ENCODE peak calls at places on chromosomes 7 and 10, in ten cellular contexts. One of them, this sample, is unnamed. For H3K4me1, the result is how much of the 10 kb centered on the place peaks cover.

GRCh38 chr7:134813668-134814067 is 34.2 kb downstream of the CALD1 start:
- DNase-seq in heart left ventricle: no peak
- DNase-seq in esophagus squamous epithelium: no peak
- DNase-seq in HCT116: no peak
- DNase-seq in tibial nerve: no peak
- DNase-seq in right lobe of liver: no peak
- DNase-seq in IMR-90: peak
- DNase-seq in body of pancreas: no peak
- DNase-seq in spleen: no peak
- DNase-seq in A549: no peak
- DNase-seq in this sample: no peak

GRCh38 chr10:49539320-49539885 is 482 bp upstream of the ERCC6 start:
- DNase-seq in heart left ventricle: peak
- DNase-seq in esophagus squamous epithelium: no peak
- DNase-seq in HCT116: peak
- DNase-seq in tibial nerve: peak
- DNase-seq in right lobe of liver: peak
- DNase-seq in IMR-90: peak
- DNase-seq in body of pancreas: peak
- DNase-seq in spleen: peak
- DNase-seq in A549: peak
- DNase-seq in this sample: peak

GRCh38 chr7:79312022-79312421 is 141.4 kb downstream of the MAGI2 start:
- DNase-seq in heart left ventricle: no peak
- DNase-seq in esophagus squamous epithelium: no peak
- DNase-seq in HCT116: no peak
- DNase-seq in tibial nerve: no peak
- DNase-seq in right lobe of liver: no peak
- DNase-seq in IMR-90: no peak
- DNase-seq in body of pancreas: no peak
- DNase-seq in spleen: no peak
- DNase-seq in A549: no peak
- DNase-seq in this sample: no peak

GRCh38 chr10:124677871-124678565 is 66.2 kb downstream of the FAM53B start:
- DNase-seq in heart left ventricle: no peak
- DNase-seq in esophagus squamous epithelium: no peak
- DNase-seq in HCT116: no peak
- DNase-seq in tibial nerve: no peak
- DNase-seq in right lobe of liver: peak
- DNase-seq in IMR-90: peak
- DNase-seq in body of pancreas: no peak
- DNase-seq in spleen: peak
- DNase-seq in A549: no peak
- DNase-seq in this sample: no peak

GRCh38 chr7:116451958-116452729 is 47.4 kb upstream of the CAV2 start:
- DNase-seq in heart left ventricle: no peak
- DNase-seq in esophagus squamous epithelium: no peak
- DNase-seq in HCT116: no peak
- DNase-seq in tibial nerve: no peak
- DNase-seq in right lobe of liver: no peak
- DNase-seq in IMR-90: no peak
- DNase-seq in body of pancreas: no peak
- DNase-seq in spleen: no peak
- DNase-seq in A549: no peak
- DNase-seq in this sample: no peak

GRCh38 chr7:94612253-94612652 is 43.7 kb downstream of the SGCE start:
- DNase-seq in heart left ventricle: no peak
- DNase-seq in esophagus squamous epithelium: no peak
- DNase-seq in HCT116: no peak
- DNase-seq in tibial nerve: no peak
- DNase-seq in right lobe of liver: no peak
- DNase-seq in IMR-90: no peak
- DNase-seq in body of pancreas: no peak
- DNase-seq in spleen: no peak
- DNase-seq in A549: no peak
- DNase-seq in this sample: no peak

GRCh38 chr7:120898710-120899499 is 41.0 kb upstream of the TSPAN12 start:
- DNase-seq in heart left ventricle: no peak
- DNase-seq in esophagus squamous epithelium: no peak
- DNase-seq in HCT116: no peak
- DNase-seq in tibial nerve: no peak
- DNase-seq in right lobe of liver: no peak
- DNase-seq in IMR-90: no peak
- DNase-seq in body of pancreas: no peak
- DNase-seq in spleen: no peak
- DNase-seq in A549: no peak
- DNase-seq in this sample: no peak

GRCh38 chr10:110901954-110902819 is 16.8 kb downstream of the BBIP1 start:
- DNase-seq in heart left ventricle: no peak
- DNase-seq in esophagus squamous epithelium: no peak
- DNase-seq in HCT116: peak
- DNase-seq in tibial nerve: no peak
- DNase-seq in right lobe of liver: no peak
- DNase-seq in IMR-90: peak
- DNase-seq in body of pancreas: no peak
- DNase-seq in spleen: no peak
- DNase-seq in A549: peak
- DNase-seq in this sample: no peak

GRCh38 chr7:44980393-44981034 is 1.7 kb upstream of the MYO1G start:
- DNase-seq in heart left ventricle: no peak
- DNase-seq in esophagus squamous epithelium: no peak
- DNase-seq in HCT116: no peak
- DNase-seq in tibial nerve: no peak
- DNase-seq in right lobe of liver: no peak
- DNase-seq in IMR-90: peak
- DNase-seq in body of pancreas: no peak
- DNase-seq in spleen: peak
- DNase-seq in A549: no peak
- DNase-seq in this sample: no peak

GRCh38 chr10:71333154-71333887 is 14.3 kb downstream of the SLC29A3 start:
- DNase-seq in heart left ventricle: no peak
- DNase-seq in esophagus squamous epithelium: no peak
- DNase-seq in HCT116: no peak
- DNase-seq in tibial nerve: no peak
- DNase-seq in right lobe of liver: no peak
- DNase-seq in IMR-90: no peak
- DNase-seq in body of pancreas: no peak
- DNase-seq in spleen: no peak
- DNase-seq in A549: no peak
- DNase-seq in this sample: peak

GRCh38 chr7:68511281-68511680 is 1087.0 kb upstream of the AUTS2 start:
- DNase-seq in heart left ventricle: no peak
- DNase-seq in esophagus squamous epithelium: no peak
- DNase-seq in HCT116: no peak
- DNase-seq in tibial nerve: no peak
- DNase-seq in right lobe of liver: no peak
- DNase-seq in IMR-90: no peak
- DNase-seq in body of pancreas: no peak
- DNase-seq in spleen: no peak
- DNase-seq in A549: no peak
- DNase-seq in this sample: no peak

GRCh38 chr10:27743736-27744477 is 1.7 kb downstream of the MKX start:
- DNase-seq in heart left ventricle: no peak
- DNase-seq in esophagus squamous epithelium: no peak
- DNase-seq in HCT116: no peak
- DNase-seq in tibial nerve: no peak
- DNase-seq in right lobe of liver: no peak
- DNase-seq in IMR-90: peak
- DNase-seq in body of pancreas: peak
- DNase-seq in spleen: no peak
- DNase-seq in A549: no peak
- DNase-seq in this sample: no peak

GRCh38 chr10:1732501-1733123 is 4.7 kb downstream of the ADARB2 start:
- DNase-seq in heart left ventricle: no peak
- DNase-seq in esophagus squamous epithelium: no peak
- DNase-seq in HCT116: no peak
- DNase-seq in tibial nerve: no peak
- DNase-seq in right lobe of liver: no peak
- DNase-seq in IMR-90: no peak
- DNase-seq in body of pancreas: peak
- DNase-seq in spleen: no peak
- DNase-seq in A549: no peak
- DNase-seq in this sample: no peak

GRCh38 chr10:116742367-116743265 is at the start of gene HSPA12A:
- DNase-seq in heart left ventricle: peak
- DNase-seq in esophagus squamous epithelium: no peak
- DNase-seq in HCT116: peak
- DNase-seq in tibial nerve: peak
- DNase-seq in right lobe of liver: peak
- DNase-seq in IMR-90: peak
- DNase-seq in body of pancreas: peak
- DNase-seq in spleen: peak
- DNase-seq in A549: peak
- DNase-seq in this sample: peak

GRCh38 chr7:44415047-44415446 is 75.4 kb downstream of the NUDCD3 start:
- DNase-seq in heart left ventricle: no peak
- DNase-seq in esophagus squamous epithelium: no peak
- DNase-seq in HCT116: no peak
- DNase-seq in tibial nerve: no peak
- DNase-seq in right lobe of liver: no peak
- DNase-seq in IMR-90: peak
- DNase-seq in body of pancreas: no peak
- DNase-seq in spleen: no peak
- DNase-seq in A549: no peak
- DNase-seq in this sample: no peak

GRCh38 chr7:100428967-100429636 is 529 bp upstream of the MEPCE start:
- DNase-seq in heart left ventricle: peak
- DNase-seq in esophagus squamous epithelium: peak
- DNase-seq in HCT116: peak
- DNase-seq in tibial nerve: peak
- DNase-seq in right lobe of liver: peak
- DNase-seq in IMR-90: peak
- DNase-seq in body of pancreas: peak
- DNase-seq in spleen: peak
- DNase-seq in A549: peak
- DNase-seq in this sample: peak

GRCh38 chr7:100431286-100431735 is 1.7 kb downstream of the MEPCE start:
- DNase-seq in heart left ventricle: no peak
- DNase-seq in esophagus squamous epithelium: no peak
- DNase-seq in HCT116: no peak
- DNase-seq in tibial nerve: no peak
- DNase-seq in right lobe of liver: no peak
- DNase-seq in IMR-90: no peak
- DNase-seq in body of pancreas: no peak
- DNase-seq in spleen: peak
- DNase-seq in A549: no peak
- DNase-seq in this sample: no peak

GRCh38 chr7:100430450-100431285 is 1.0 kb downstream of the MEPCE start:
- DNase-seq in heart left ventricle: peak
- DNase-seq in esophagus squamous epithelium: no peak
- DNase-seq in HCT116: no peak
- DNase-seq in tibial nerve: peak
- DNase-seq in right lobe of liver: no peak
- DNase-seq in IMR-90: peak
- DNase-seq in body of pancreas: no peak
- DNase-seq in spleen: peak
- DNase-seq in A549: no peak
- DNase-seq in this sample: no peak

GRCh38 chr7:100428199-100428966 is at the start of gene ZCWPW1:
- DNase-seq in heart left ventricle: peak
- DNase-seq in esophagus squamous epithelium: peak
- DNase-seq in HCT116: peak
- DNase-seq in tibial nerve: peak
- DNase-seq in right lobe of liver: peak
- DNase-seq in IMR-90: peak
- DNase-seq in body of pancreas: peak
- DNase-seq in spleen: peak
- DNase-seq in A549: peak
- DNase-seq in this sample: peak

GRCh38 chr7:100429637-100430449 is at the start of gene MEPCE:
- DNase-seq in heart left ventricle: peak
- DNase-seq in esophagus squamous epithelium: peak
- DNase-seq in HCT116: peak
- DNase-seq in tibial nerve: peak
- DNase-seq in right lobe of liver: peak
- DNase-seq in IMR-90: peak
- DNase-seq in body of pancreas: peak
- DNase-seq in spleen: peak
- DNase-seq in A549: peak
- DNase-seq in this sample: peak
- TF ChIP-seq POLR2A in heart left ventricle: no peak
- TF ChIP-seq POLR2A in esophagus squamous epithelium: peak
- TF ChIP-seq POLR2A in HCT116: peak
- TF ChIP-seq POLR2A in tibial nerve: peak
- TF ChIP-seq POLR2A in right lobe of liver: no peak
- TF ChIP-seq POLR2A in IMR-90: no peak
- TF ChIP-seq POLR2A in body of pancreas: peak
- TF ChIP-seq POLR2A in spleen: peak
- TF ChIP-seq POLR2A in A549: peak
- TF ChIP-seq POLR2A in this sample: peak

DNA sequence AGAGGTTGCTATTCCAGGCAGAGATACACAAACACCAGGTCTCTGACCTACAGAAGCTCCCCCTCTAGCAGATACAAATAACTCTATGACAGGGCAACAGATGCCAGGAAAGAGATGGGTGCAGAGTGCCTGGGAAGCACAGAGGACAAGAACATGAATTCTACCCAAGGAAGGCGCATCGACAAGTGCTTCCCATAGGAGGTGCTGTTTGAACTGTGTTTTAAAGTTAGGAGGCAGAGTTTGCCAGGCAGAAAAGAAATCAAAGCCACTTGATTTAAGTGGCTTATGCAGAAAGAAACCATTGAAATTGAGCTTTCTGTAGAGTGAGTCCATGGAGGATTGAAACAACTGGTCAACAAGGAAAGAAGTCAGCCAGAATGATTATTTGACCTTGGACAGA is 35.3 kb upstream of the EGR2 start:
- DNase-seq in heart left ventricle: no peak
- DNase-seq in esophagus squamous epithelium: no peak
- DNase-seq in HCT116: peak
- DNase-seq in tibial nerve: no peak
- DNase-seq in right lobe of liver: no peak
- DNase-seq in IMR-90: peak
- DNase-seq in body of pancreas: no peak
- DNase-seq in spleen: no peak
- DNase-seq in A549: no peak
- DNase-seq in this sample: no peak
- TF ChIP-seq CTCF in heart left ventricle: no peak
- TF ChIP-seq CTCF in esophagus squamous epithelium: no peak
- TF ChIP-seq CTCF in HCT116: no peak
- TF ChIP-seq CTCF in tibial nerve: no peak
- TF ChIP-seq CTCF in right lobe of liver: no peak
- TF ChIP-seq CTCF in IMR-90: peak
- TF ChIP-seq CTCF in body of pancreas: no peak
- TF ChIP-seq CTCF in spleen: no peak
- TF ChIP-seq CTCF in A549: peak
- TF ChIP-seq CTCF in this sample: no peak

GRCh38 chr10:88899886-88900285 is 19.8 kb downstream of the STAMBPL1 start:
- DNase-seq in heart left ventricle: no peak
- DNase-seq in esophagus squamous epithelium: no peak
- DNase-seq in HCT116: no peak
- DNase-seq in tibial nerve: no peak
- DNase-seq in right lobe of liver: no peak
- DNase-seq in IMR-90: no peak
- DNase-seq in body of pancreas: no peak
- DNase-seq in spleen: no peak
- DNase-seq in A549: no peak
- DNase-seq in this sample: no peak
- H3K4me1 ChIP-seq in heart left ventricle: under half
- H3K4me1 ChIP-seq in esophagus squamous epithelium: half or more
- H3K4me1 ChIP-seq in HCT116: under half
- H3K4me1 ChIP-seq in tibial nerve: under half
- H3K4me1 ChIP-seq in right lobe of liver: under half
- H3K4me1 ChIP-seq in IMR-90: under half
- H3K4me1 ChIP-seq in body of pancreas: under half
- H3K4me1 ChIP-seq in spleen: under half
- H3K4me1 ChIP-seq in A549: half or more
- H3K4me1 ChIP-seq in this sample: under half

GRCh38 chr7:150737265-150738055 is at the start of gene GIMAP5:
- DNase-seq in heart left ventricle: no peak
- DNase-seq in esophagus squamous epithelium: no peak
- DNase-seq in HCT116: no peak
- DNase-seq in tibial nerve: no peak
- DNase-seq in right lobe of liver: no peak
- DNase-seq in IMR-90: no peak
- DNase-seq in body of pancreas: no peak
- DNase-seq in spleen: peak
- DNase-seq in A549: no peak
- DNase-seq in this sample: no peak
- TF ChIP-seq POLR2A in heart left ventricle: peak
- TF ChIP-seq POLR2A in esophagus squamous epithelium: peak
- TF ChIP-seq POLR2A in HCT116: no peak
- TF ChIP-seq POLR2A in tibial nerve: no peak
- TF ChIP-seq POLR2A in right lobe of liver: peak
- TF ChIP-seq POLR2A in IMR-90: no peak
- TF ChIP-seq POLR2A in body of pancreas: peak
- TF ChIP-seq POLR2A in spleen: peak
- TF ChIP-seq POLR2A in A549: no peak
- TF ChIP-seq POLR2A in this sample: peak